ENCODE peak calls at places on chromosome 3, in seven cellular contexts. Z is K562, M is fibroblast of lung, D is left ventricle myocardium inferior, B is neuronal stem cell, X is IMR-90, N is GM23248. V is an unnamed sample. For H3K27me3 and H3K36me3, the result is how much of the 10 kb centered on the place peaks cover.

GRCh38 chr3:197505796-197506553 is 49.8 kb downstream of the BDH1 start:
- DNase-seq in Z (no peak), M (no peak), D (no peak), B (no peak), X (no peak), N (no peak), V (no peak)

GRCh38 chr3:47605646-47606045 is 27.0 kb upstream of the CSPG5 start:
- DNase-seq in Z (no peak), M (peak), D (no peak), B (no peak), X (peak), N (peak), V (no peak)

GRCh38 chr3:117243657-117244056 is 534.1 kb downstream of the TUSC7 start:
- DNase-seq in Z (no peak), M (no peak), D (no peak), B (no peak), X (no peak), N (no peak), V (no peak)

GRCh38 chr3:13145131-13145825 is 72.0 kb upstream of the IQSEC1 start:
- DNase-seq in Z (peak), M (no peak), D (no peak), B (no peak), X (no peak), N (no peak), V (peak)

GRCh38 chr3:48661501-48662139 is 1.1 kb downstream of the CELSR3 start:
- DNase-seq in Z (peak), M (peak), D (peak), B (peak), X (peak), N (peak), V (peak)

GRCh38 chr3:159171333-159171732 is 369.5 kb downstream of the MFSD1 start:
- DNase-seq in Z (no peak), M (no peak), D (no peak), B (no peak), X (no peak), N (no peak), V (no peak)

GRCh38 chr3:34957707-34958106 is 681.6 kb upstream of the ARPP21 start:
- DNase-seq in Z (no peak), M (peak), D (no peak), B (no peak), X (no peak), N (no peak), V (no peak)

GRCh38 chr3:109081746-109082510 is 36.0 kb downstream of the MORC1 start:
- DNase-seq in Z (peak), M (peak), D (no peak), B (peak), X (peak), N (peak), V (peak)

GRCh38 chr3:31106204-31106603 is 211.7 kb upstream of the GADL1 start:
- DNase-seq in Z (peak), M (peak), D (no peak), B (no peak), X (peak), N (peak), V (no peak)

GRCh38 chr3:120743081-120743365 is 479 bp downstream of the GTF2E1 start:
- DNase-seq in Z (no peak), M (peak), D (no peak), B (no peak), X (peak), N (peak), V (no peak)

DNA sequence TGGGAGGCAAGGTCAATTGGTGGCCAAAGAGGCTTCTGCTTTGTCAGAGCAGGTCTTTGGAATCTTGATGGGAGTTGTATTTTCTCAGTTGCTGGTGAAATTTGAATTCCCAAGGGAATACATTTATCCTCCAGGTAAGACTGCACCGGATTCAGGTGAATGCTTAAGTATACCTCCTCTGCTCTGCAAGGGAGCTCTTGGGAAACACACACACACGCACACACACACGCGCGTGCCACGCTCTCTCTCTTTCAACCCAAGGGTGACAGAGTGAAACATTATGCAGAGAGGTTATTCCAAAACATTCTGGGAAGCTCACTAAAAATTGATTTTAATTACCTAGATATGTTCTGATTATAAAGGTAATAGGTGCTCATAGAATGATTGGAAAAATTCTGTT is 33.7 kb downstream of the ST6GAL1 start:
- DNase-seq in Z (no peak), M (no peak), D (no peak), B (no peak), X (no peak), N (no peak), V (no peak)
- H3K4me3 ChIP-seq in Z (no peak), M (no peak), D (no peak), B (no peak), X (no peak), N (no peak), V (no peak)

DNA sequence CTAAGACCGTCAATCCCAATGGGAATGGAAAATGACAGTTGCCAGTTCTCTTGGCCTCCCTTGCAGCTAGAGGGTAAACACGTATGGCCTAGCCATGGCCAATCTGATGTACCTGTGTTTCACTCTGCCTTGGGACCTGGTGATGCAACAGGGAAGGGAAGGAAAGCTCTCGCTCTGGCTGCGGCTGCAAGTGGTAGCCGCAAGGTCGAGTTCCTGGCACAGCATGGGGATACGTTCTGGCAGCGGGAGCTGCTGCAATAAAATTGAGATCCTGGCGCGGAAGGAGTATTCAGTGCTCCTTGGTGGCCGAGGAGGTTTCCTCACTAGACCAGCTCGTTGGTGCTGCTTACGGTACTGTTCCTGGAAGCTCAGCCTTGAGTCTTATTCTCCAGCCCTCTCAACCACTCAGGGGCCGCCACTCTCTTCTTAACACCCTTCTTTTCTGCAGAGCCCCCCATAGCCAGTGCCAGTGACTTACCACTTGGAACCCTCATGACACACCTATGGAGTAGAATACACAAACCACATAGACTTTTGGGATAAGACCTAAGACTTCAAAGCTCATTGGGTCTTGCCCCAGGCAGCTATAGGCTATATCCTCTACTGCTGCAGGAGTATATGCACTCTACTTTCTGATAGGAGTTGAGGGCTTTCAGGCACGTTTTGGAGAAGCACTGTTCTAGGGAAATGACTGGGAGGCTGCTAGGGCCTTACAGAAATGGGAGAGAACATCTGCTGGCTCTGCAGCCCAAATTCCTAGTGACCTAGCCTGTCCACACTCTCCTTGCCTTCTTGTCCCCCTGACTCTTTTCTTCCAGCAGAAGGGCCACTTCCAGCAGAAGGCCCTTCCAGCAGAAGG is 2.7 kb downstream of the KY start:
- DNase-seq in Z (no peak), M (no peak), D (no peak), B (no peak), X (no peak), N (no peak), V (peak)
- H3K27me3 ChIP-seq in Z (under half), M (under half), D (under half), B (under half), X (under half), N (under half), V (half or more)

DNA sequence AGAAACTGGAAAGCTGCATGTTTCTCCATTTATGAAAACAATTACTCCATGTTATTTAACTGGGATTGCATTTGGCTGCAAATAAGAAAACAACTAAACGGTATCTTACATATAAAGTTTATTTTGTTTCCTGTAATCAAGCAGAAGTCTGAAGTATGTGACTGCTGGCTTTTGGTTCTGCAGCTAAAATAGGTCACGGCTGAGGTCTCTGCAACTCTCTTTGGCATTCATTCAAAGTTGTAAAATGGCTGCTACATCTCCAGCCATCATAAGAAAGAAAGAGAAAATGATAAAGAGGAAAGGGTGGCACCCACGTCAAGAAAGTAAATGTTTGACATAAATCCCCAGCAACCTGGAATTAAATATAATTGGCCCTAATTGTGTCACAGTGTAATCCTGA is 406.1 kb downstream of the TBC1D5 start:
- DNase-seq in Z (no peak), M (no peak), D (no peak), B (no peak), X (no peak), N (no peak), V (no peak)
- H3K36me3 ChIP-seq in Z (under half), M (under half), D (under half), B (under half), X (under half), N (under half), V (under half)

GRCh38 chr3:61687206-61687605 is 125.8 kb downstream of the PTPRG start:
- DNase-seq in Z (no peak), M (no peak), D (no peak), B (no peak), X (no peak), N (no peak), V (no peak)

GRCh38 chr3:61690016-61690415 is 128.6 kb downstream of the PTPRG start:
- DNase-seq in Z (no peak), M (no peak), D (no peak), B (no peak), X (no peak), N (no peak), V (no peak)

GRCh38 chr3:61687663-61688306 is 126.4 kb downstream of the PTPRG start:
- DNase-seq in Z (no peak), M (no peak), D (no peak), B (no peak), X (no peak), N (no peak), V (no peak)

GRCh38 chr3:61686228-61686648 is 124.9 kb downstream of the PTPRG start:
- DNase-seq in Z (no peak), M (peak), D (no peak), B (no peak), X (no peak), N (no peak), V (no peak)

GRCh38 chr3:61688307-61688695 is 126.9 kb downstream of the PTPRG start:
- DNase-seq in Z (no peak), M (no peak), D (no peak), B (peak), X (no peak), N (no peak), V (no peak)
- H3K4me3 ChIP-seq in Z (no peak), M (no peak), D (no peak), B (no peak), X (no peak), N (no peak), V (no peak)

GRCh38 chr3:54121404-54122045 is 827 bp upstream of the CACNA2D3 start:
- DNase-seq in Z (no peak), M (peak), D (no peak), B (no peak), X (no peak), N (no peak), V (no peak)

GRCh38 chr3:54122046-54122801 is at the start of gene CACNA2D3:
- DNase-seq in Z (no peak), M (peak), D (peak), B (no peak), X (no peak), N (peak), V (peak)

GRCh38 chr3:54120657-54121403 is 1.5 kb upstream of the CACNA2D3 start:
- DNase-seq in Z (no peak), M (peak), D (no peak), B (no peak), X (no peak), N (peak), V (peak)

GRCh38 chr3:54123538-54124196 is 1.3 kb downstream of the CACNA2D3 start:
- DNase-seq in Z (no peak), M (peak), D (no peak), B (no peak), X (no peak), N (no peak), V (no peak)

DNA sequence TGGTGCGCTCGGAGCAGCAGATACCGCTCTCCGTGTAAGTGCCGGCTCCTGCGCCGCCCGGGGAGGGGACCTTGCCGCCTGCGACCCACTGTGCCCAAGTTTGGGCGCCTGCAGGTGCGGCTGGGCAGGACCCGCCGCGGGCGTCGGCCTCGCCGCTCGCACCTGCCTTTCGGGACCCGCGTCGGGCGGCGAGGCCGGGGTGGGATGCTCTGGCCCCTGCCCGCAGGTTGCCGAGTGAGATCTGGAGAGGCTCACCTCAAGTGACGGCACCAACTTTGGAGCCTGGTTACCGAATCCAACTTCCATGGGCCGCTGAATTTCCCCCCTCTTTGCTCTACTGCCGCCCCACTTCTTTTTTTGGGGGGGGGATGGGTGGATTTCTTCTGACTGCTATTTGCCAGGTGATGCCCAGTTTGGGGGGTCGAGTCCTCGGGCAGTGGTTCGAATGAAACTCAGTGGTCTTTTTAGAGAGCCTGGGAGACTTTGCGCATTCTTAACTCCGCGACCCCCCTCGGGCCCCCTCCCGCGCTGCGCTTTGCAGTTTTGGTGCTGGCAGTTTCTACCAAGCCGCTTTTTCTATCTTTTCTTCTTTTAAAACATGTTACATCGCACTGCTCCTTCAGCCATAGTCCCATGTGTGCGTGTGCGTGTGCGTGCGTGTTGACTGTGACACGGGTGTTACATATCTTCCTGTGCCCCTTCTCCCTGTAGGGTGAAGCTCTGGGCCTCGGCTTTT is 618 bp downstream of the CACNA2D3 start:
- DNase-seq in Z (no peak), M (no peak), D (no peak), B (no peak), X (no peak), N (no peak), V (peak)
- H3K27me3 ChIP-seq in Z (under half), M (under half), D (under half), B (half or more), X (under half), N (under half), V (half or more)

GRCh38 chr3:99575683-99576082 is 62.7 kb upstream of the COL8A1 start:
- DNase-seq in Z (no peak), M (no peak), D (no peak), B (no peak), X (no peak), N (no peak), V (no peak)
- H3K36me3 ChIP-seq in Z (under half), M (under half), D (under half), B (under half), X (under half), N (under half), V (under half)

GRCh38 chr3:28905798-28906197 is 375.1 kb upstream of the RBMS3 start:
- DNase-seq in Z (no peak), M (no peak), D (no peak), B (no peak), X (no peak), N (no peak), V (no peak)
- H3K4me3 ChIP-seq in Z (no peak), M (no peak), D (no peak), B (no peak), X (no peak), N (no peak), V (no peak)

DNA sequence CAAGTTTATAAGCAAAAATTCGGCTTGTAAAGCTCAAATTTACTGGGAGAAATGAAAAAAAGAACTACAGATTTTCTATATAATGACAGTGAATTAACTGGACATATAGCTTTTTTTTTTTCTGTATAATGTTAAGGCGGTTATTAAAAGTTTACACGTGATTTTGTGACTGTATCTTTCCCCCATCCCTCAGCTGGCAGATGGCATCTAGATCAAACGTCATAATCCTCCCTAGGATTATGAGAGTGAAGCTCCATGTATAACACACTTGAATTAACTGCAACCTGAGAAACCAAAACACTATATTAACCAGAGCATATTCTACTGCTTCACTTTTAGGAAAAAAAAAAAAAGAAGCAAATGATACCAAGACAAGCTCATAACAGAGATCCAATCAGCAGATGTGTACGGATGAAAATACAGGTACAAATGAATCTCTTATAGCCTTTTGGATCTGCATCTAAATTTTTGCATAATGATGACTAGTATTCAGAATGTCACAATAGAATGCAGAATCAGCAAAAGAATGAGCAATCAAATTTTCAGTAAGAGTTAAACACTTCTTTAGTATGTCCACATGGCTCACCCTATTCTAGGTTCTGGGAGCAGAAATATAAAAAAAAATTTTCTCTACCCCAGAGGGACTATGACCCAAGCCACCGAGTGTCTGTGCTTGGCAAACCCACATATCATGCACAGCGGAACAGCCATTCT is 12.4 kb downstream of the MOBP start:
- DNase-seq in Z (no peak), M (no peak), D (no peak), B (no peak), X (no peak), N (no peak), V (no peak)
- H3K27me3 ChIP-seq in Z (under half), M (under half), D (under half), B (under half), X (under half), N (under half), V (under half)

GRCh38 chr3:170275832-170276231 is 53.6 kb downstream of the PRKCI start:
- DNase-seq in Z (no peak), M (no peak), D (no peak), B (no peak), X (no peak), N (no peak), V (no peak)
- H3K36me3 ChIP-seq in Z (under half), M (under half), D (half or more), B (under half), X (under half), N (under half), V (under half)